ENCODE peak calls at places on chromosomes 3 and 15, in six cellular contexts. G, J, E, Q, U and C are unnamed samples.

GRCh38 chr3:123025642-123026521 is 1.7 kb downstream of the SEMA5B start:
- DNase-seq in Q (no peak), G (no peak), J (no peak), U (no peak), E (no peak), C (no peak)

GRCh38 chr15:29859981-29860745 is 37.9 kb upstream of the TJP1 start:
- DNase-seq in U (no peak), J (no peak), G (no peak), Q (no peak), E (no peak), C (no peak)

GRCh38 chr15:83174891-83175290 is 32.7 kb downstream of the HDGFL3 start:
- DNase-seq in G (no peak), Q (no peak), E (no peak), J (no peak), U (no peak), C (no peak)

GRCh38 chr15:62964251-62964650 is 78.3 kb upstream of the TPM1 start:
- DNase-seq in U (no peak), E (no peak), Q (no peak), J (no peak), G (no peak), C (no peak)

GRCh38 chr15:69653846-69654245 is 201.2 kb downstream of the RPLP1 start:
- DNase-seq in E (no peak), J (no peak), U (no peak), G (no peak), Q (no peak), C (no peak)

GRCh38 chr3:113254171-113254947 is 43.0 kb downstream of the BOC start:
- DNase-seq in J (no peak), G (no peak), U (no peak), Q (no peak), E (no peak), C (no peak)

GRCh38 chr15:89385596-89386242 is 51.1 kb upstream of the POLG start:
- DNase-seq in U (no peak), G (peak), Q (no peak), E (no peak), J (no peak), C (no peak)

GRCh38 chr3:42501681-42502428 is 588 bp upstream of the VIPR1 start:
- DNase-seq in G (peak), U (peak), J (peak), E (no peak), Q (peak), C (no peak)

GRCh38 chr3:170811515-170811914 is 58.5 kb downstream of the RPL22L1 start:
- DNase-seq in U (no peak), E (no peak), Q (no peak), J (no peak), G (no peak), C (no peak)

GRCh38 chr15:32991544-32992192 is 202.8 kb downstream of the FMN1 start:
- DNase-seq in E (no peak), G (no peak), Q (no peak), J (no peak), U (no peak), C (no peak)

GRCh38 chr15:42939841-42940240 is 19.3 kb upstream of the TTBK2 start:
- DNase-seq in U (no peak), E (no peak), J (no peak), G (no peak), Q (no peak), C (no peak)

GRCh38 chr3:148379763-148380162 is 317.9 kb upstream of the AGTR1 start:
- DNase-seq in E (no peak), U (peak), Q (peak), G (no peak), J (no peak), C (no peak)

GRCh38 chr3:65170357-65171090 is 482.7 kb upstream of the ADAMTS9 start:
- DNase-seq in E (no peak), Q (peak), U (peak), G (peak), J (peak), C (peak)

GRCh38 chr3:130276203-130276803 is 69.2 kb upstream of the COL6A5 start:
- DNase-seq in J (no peak), U (peak), G (no peak), Q (no peak), E (no peak), C (no peak)

GRCh38 chr3:132399054-132399929 is 18.0 kb upstream of the DNAJC13 start:
- DNase-seq in U (peak), G (no peak), E (no peak), Q (peak), J (no peak), C (no peak)

GRCh38 chr3:11910971-11911531 is 64.4 kb upstream of the TAMM41 start:
- DNase-seq in G (peak), E (no peak), J (no peak), U (no peak), Q (no peak), C (no peak)

GRCh38 chr15:81239190-81239589 is 42.5 kb downstream of the IL16 start:
- DNase-seq in U (no peak), G (no peak), J (no peak), E (no peak), Q (no peak), C (no peak)

GRCh38 chr3:137110392-137110996 is 152.7 kb downstream of the IL20RB start:
- DNase-seq in U (peak), E (no peak), J (no peak), G (no peak), Q (no peak), C (no peak)

GRCh38 chr3:73431136-73431933 is 193.4 kb downstream of the PDZRN3 start:
- DNase-seq in Q (no peak), G (no peak), U (no peak), E (no peak), J (no peak), C (no peak)

GRCh38 chr15:32034106-32034505 is 3.8 kb downstream of the CHRNA7 start:
- DNase-seq in Q (no peak), U (no peak), E (no peak), J (no peak), G (no peak), C (no peak)

GRCh38 chr3:6779140-6779539 is 81.8 kb upstream of the GRM7 start:
- DNase-seq in Q (no peak), E (no peak), J (no peak), G (no peak), U (peak), C (no peak)

GRCh38 chr15:33067456-33067855 is 127.1 kb downstream of the FMN1 start:
- DNase-seq in U (no peak), J (no peak), G (no peak), Q (no peak), E (no peak), C (no peak)

GRCh38 chr15:48644498-48644826 is 1.0 kb downstream of the FBN1 start:
- DNase-seq in E (no peak), Q (no peak), U (no peak), G (no peak), J (no peak), C (no peak)

GRCh38 chr15:48647963-48648362 is 2.5 kb upstream of the FBN1 start:
- DNase-seq in U (peak), Q (no peak), J (no peak), E (no peak), G (no peak), C (no peak)

GRCh38 chr15:48644827-48645557 is 517 bp downstream of the FBN1 start:
- DNase-seq in G (peak), Q (no peak), E (no peak), J (no peak), U (peak), C (no peak)

GRCh38 chr15:48645558-48646330 is at the start of gene FBN1:
- DNase-seq in J (peak), U (peak), Q (no peak), E (peak), G (peak), C (peak)

DNA sequence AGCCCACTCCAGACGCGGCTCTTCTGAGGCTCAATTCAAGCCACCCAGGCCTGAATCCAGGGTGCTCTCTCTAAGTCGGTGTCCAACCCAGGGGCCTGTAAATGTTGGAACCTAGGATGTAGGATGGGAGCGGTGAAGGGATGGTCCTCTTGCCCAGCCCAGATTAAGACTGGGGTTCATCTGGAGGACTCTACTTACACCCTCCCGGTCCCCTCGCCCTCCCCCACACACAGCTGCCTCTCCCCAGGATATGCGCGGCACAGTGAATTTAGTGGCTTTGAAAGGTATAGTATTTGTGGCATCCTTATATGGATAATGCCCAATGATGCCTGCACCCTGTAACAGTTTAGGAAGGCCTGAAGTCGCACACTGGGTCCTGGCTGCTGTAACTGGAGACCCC is 855 bp upstream of the FBN1 start:
- DNase-seq in J (no peak), U (no peak), G (no peak), E (no peak), Q (no peak), C (no peak)
- H3K27ac ChIP-seq in J (peak), U (peak), G (peak), E (peak), Q (peak), C (peak)

DNA sequence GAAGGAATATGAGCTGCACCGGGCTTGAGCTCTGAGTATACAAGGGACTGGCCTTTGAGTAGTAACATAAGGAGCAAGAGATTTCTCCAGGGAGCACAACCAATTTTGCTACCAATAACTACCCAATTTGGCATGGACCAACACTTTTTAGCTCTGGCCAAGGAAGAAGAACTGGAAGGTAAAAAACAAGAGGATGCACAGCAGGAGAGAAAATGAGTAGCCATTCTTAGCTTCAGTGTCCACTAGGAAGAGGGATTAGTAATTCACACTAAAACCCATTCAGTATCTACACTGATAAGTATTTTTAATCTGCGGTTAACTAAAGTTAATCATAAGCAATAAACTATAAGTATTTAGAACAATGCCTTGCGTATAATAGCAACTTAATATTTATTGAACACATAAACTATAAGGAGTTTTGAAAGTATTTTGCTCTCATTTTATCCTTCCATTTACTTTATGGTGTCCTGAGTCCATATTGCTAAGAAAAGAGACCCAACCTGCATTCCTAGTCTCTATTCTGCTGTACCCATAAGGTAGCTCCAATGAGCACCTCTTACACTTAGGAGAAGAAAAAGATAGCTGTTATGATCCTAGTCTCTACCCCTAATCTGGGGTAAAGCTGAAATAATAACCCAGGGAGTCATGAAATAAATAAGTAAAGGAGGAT is 268.9 kb downstream of the IGSF11 start:
- DNase-seq in E (no peak), U (no peak), Q (no peak), G (no peak), J (no peak), C (no peak)
- TF ChIP-seq POLR2A in E (no peak), U (no peak), Q (no peak), G (no peak), J (no peak), C (no peak)

GRCh38 chr3:194057570-194058188 is 78.3 kb upstream of the HES1 start:
- DNase-seq in J (no peak), U (no peak), Q (no peak), E (no peak), G (no peak), C (no peak)
- H3K4me3 ChIP-seq in J (peak), U (no peak), Q (peak), E (peak), G (peak), C (peak)

GRCh38 chr3:111861396-111861795 is 2.3 kb downstream of the PHLDB2 start:
- DNase-seq in J (no peak), G (no peak), E (no peak), Q (no peak), U (no peak), C (peak)

GRCh38 chr3:111863942-111864341 is 4.9 kb downstream of the PHLDB2 start:
- DNase-seq in U (no peak), J (no peak), G (no peak), E (no peak), Q (no peak), C (no peak)

GRCh38 chr3:111864821-111865656 is 6.0 kb downstream of the PHLDB2 start:
- DNase-seq in E (no peak), J (no peak), G (no peak), U (peak), Q (no peak), C (no peak)

GRCh38 chr3:111862415-111862814 is 3.4 kb downstream of the PHLDB2 start:
- DNase-seq in G (no peak), Q (no peak), U (no peak), E (no peak), J (no peak), C (no peak)

DNA sequence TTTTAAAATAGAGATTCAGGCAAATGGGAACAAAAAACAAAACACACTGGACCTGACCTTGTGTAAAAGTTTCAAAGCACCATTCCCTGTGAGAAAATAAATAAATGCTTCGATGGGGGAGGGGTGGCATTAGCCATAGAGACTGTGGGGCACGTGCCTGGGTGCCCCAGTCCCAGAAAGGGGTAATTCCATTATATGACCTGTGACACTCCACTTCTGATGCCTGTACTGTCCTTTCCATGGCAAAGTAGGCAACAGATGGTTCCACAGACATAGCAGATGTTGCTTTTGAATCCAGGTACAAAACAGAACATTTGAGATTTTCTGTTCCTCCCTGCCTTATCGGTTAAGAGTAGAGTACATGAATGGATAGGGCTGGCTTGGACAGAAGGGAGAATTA is 3.9 kb downstream of the PHLDB2 start:
- DNase-seq in J (no peak), G (no peak), E (no peak), Q (no peak), U (no peak), C (no peak)
- H3K27ac ChIP-seq in J (peak), G (peak), E (peak), Q (no peak), U (peak), C (peak)

GRCh38 chr15:68620721-68621528 is 42.1 kb downstream of the CORO2B start:
- DNase-seq in E (no peak), U (no peak), J (peak), G (peak), Q (no peak), C (peak)
- TF ChIP-seq POLR2A in E (no peak), U (no peak), J (no peak), G (no peak), Q (no peak), C (peak)

DNA sequence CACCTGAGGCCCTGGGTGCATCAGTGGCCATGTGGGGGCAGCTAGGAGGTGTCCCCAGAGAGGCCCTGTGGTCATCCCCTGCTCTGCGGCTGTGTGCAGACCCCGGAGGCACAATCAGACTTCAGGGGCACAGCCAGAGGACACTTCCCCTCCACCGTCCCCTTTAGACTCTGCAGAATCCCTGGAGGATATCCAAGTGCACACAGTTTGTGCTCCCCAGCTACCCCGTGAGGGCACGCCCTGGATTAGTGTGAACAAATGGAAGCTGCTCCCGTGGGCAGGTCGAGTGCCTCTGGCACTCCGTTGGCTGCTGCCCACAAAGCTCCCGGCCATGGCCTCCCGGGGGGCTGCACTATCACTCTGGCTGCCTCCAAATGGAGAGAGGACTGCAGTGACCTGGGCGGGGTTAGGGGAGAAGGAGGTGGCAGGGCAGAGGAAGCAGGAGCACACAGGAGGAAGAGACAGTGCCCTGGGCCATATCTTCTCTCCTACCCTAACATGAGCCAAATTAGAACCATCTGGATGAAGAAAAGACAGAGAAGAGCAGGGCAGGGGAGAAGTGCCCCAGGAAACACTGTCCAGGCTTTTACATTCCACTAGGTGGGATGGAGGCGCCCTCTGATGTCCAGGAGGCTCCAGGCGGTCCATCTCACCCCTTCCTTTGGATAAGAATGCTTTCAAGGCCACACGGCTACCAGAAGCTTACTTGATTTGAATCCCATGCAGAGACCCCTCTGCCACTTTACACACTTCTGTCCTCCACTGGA is 29.5 kb upstream of the ACAD9 start:
- DNase-seq in G (no peak), E (no peak), Q (no peak), U (peak), J (no peak), C (no peak)
- H3K4me3 ChIP-seq in G (no peak), E (no peak), Q (no peak), U (no peak), J (no peak), C (no peak)